ENCODE peak calls at places on chromosomes 4 and X, in five cellular contexts. One of them, this sample, is unnamed.

GRCh38 chrX:77451041-77451440 is 3.9 kb downstream of the FGF16 start:
- DNase-seq in thoracic aorta: no peak
- DNase-seq in heart right ventricle: no peak
- DNase-seq in tibial nerve: no peak
- DNase-seq in mammary epithelial cell: peak
- DNase-seq in this sample: no peak

GRCh38 chr4:186687263-186687662 is 36.4 kb downstream of the FAT1 start:
- DNase-seq in thoracic aorta: no peak
- DNase-seq in heart right ventricle: no peak
- DNase-seq in tibial nerve: no peak
- DNase-seq in mammary epithelial cell: no peak
- DNase-seq in this sample: no peak

GRCh38 chr4:138796761-138797160 is 218.8 kb upstream of the NOCT start:
- DNase-seq in thoracic aorta: no peak
- DNase-seq in heart right ventricle: no peak
- DNase-seq in tibial nerve: no peak
- DNase-seq in mammary epithelial cell: no peak
- DNase-seq in this sample: no peak

GRCh38 chrX:65601530-65602281 is 65.7 kb upstream of the MSN start:
- DNase-seq in thoracic aorta: peak
- DNase-seq in heart right ventricle: peak
- DNase-seq in tibial nerve: peak
- DNase-seq in mammary epithelial cell: peak
- DNase-seq in this sample: peak

GRCh38 chr4:138759508-138759907 is 256.1 kb upstream of the NOCT start:
- DNase-seq in thoracic aorta: no peak
- DNase-seq in heart right ventricle: no peak
- DNase-seq in tibial nerve: no peak
- DNase-seq in mammary epithelial cell: no peak
- DNase-seq in this sample: no peak

GRCh38 chr4:8350326-8350725 is 80.8 kb downstream of the HTRA3 start:
- DNase-seq in thoracic aorta: no peak
- DNase-seq in heart right ventricle: no peak
- DNase-seq in tibial nerve: no peak
- DNase-seq in mammary epithelial cell: no peak
- DNase-seq in this sample: no peak

GRCh38 chrX:120251471-120252011 is 929 bp downstream of the ZBTB33 start:
- DNase-seq in thoracic aorta: no peak
- DNase-seq in heart right ventricle: peak
- DNase-seq in tibial nerve: no peak
- DNase-seq in mammary epithelial cell: peak
- DNase-seq in this sample: peak

GRCh38 chr4:10013722-10014121 is 7.6 kb downstream of the SLC2A9 start:
- DNase-seq in thoracic aorta: no peak
- DNase-seq in heart right ventricle: peak
- DNase-seq in tibial nerve: no peak
- DNase-seq in mammary epithelial cell: peak
- DNase-seq in this sample: peak

GRCh38 chr4:186770446-186771175 is 47.0 kb upstream of the FAT1 start:
- DNase-seq in thoracic aorta: no peak
- DNase-seq in heart right ventricle: no peak
- DNase-seq in tibial nerve: no peak
- DNase-seq in mammary epithelial cell: peak
- DNase-seq in this sample: no peak

GRCh38 chr4:110639207-110640092 is 16.6 kb upstream of the PITX2 start:
- DNase-seq in thoracic aorta: no peak
- DNase-seq in heart right ventricle: no peak
- DNase-seq in tibial nerve: no peak
- DNase-seq in mammary epithelial cell: no peak
- DNase-seq in this sample: no peak

GRCh38 chr4:180225977-180226376 is 2017.2 kb upstream of the TENM3 start:
- DNase-seq in thoracic aorta: no peak
- DNase-seq in heart right ventricle: no peak
- DNase-seq in tibial nerve: no peak
- DNase-seq in mammary epithelial cell: no peak
- DNase-seq in this sample: no peak

GRCh38 chr4:24003476-24003875 is 113.6 kb upstream of the PPARGC1A start:
- DNase-seq in thoracic aorta: no peak
- DNase-seq in heart right ventricle: no peak
- DNase-seq in tibial nerve: no peak
- DNase-seq in mammary epithelial cell: no peak
- DNase-seq in this sample: no peak

GRCh38 chr4:54998991-54999390 is 126.4 kb downstream of the KDR start:
- DNase-seq in thoracic aorta: no peak
- DNase-seq in heart right ventricle: no peak
- DNase-seq in tibial nerve: no peak
- DNase-seq in mammary epithelial cell: no peak
- DNase-seq in this sample: no peak

GRCh38 chr4:10074767-10075105 is 41.9 kb downstream of the WDR1 start:
- DNase-seq in thoracic aorta: no peak
- DNase-seq in heart right ventricle: no peak
- DNase-seq in tibial nerve: no peak
- DNase-seq in mammary epithelial cell: peak
- DNase-seq in this sample: peak

GRCh38 chr4:26192921-26193894 is 127.6 kb upstream of the RBPJ start:
- DNase-seq in thoracic aorta: no peak
- DNase-seq in heart right ventricle: no peak
- DNase-seq in tibial nerve: no peak
- DNase-seq in mammary epithelial cell: no peak
- DNase-seq in this sample: peak
- TF ChIP-seq CTCF in thoracic aorta: no peak
- TF ChIP-seq CTCF in heart right ventricle: no peak
- TF ChIP-seq CTCF in tibial nerve: no peak
- TF ChIP-seq CTCF in mammary epithelial cell: no peak
- TF ChIP-seq CTCF in this sample: no peak

DNA sequence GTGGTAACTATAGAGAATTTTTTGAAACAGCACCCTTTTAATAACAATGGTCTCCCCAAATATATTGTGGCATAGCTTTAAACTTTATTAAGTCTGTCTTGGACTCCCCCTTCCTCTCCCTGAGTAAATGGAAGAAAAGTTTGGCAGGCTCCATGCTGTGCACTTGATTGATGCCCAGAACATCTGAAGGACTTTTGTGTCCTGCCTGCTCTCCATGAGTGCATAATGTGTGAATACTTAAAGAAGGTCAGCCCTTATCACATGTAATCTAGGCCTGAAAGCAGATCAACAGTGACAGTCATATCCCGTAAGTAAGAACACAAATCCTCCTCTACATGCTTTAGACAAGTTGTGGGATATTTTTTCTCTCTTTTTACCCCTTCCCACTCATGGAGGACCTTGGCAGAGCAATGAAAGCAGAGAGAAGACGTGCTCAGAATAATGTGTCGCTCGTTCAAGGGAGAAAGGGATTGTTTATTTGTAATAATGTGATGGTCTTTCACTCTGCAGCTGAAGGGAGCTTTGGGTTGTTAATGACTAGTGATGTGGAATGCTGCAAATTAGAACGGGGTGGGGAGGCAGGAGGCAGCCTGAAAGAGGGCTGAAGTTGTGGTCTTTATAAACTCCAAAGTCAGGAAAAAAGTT is 286.6 kb downstream of the BMPR1B start:
- DNase-seq in thoracic aorta: no peak
- DNase-seq in heart right ventricle: no peak
- DNase-seq in tibial nerve: no peak
- DNase-seq in mammary epithelial cell: no peak
- DNase-seq in this sample: no peak
- TF ChIP-seq CTCF in thoracic aorta: no peak
- TF ChIP-seq CTCF in heart right ventricle: no peak
- TF ChIP-seq CTCF in tibial nerve: no peak
- TF ChIP-seq CTCF in mammary epithelial cell: no peak
- TF ChIP-seq CTCF in this sample: no peak

GRCh38 chr4:43496602-43497001 is 604.1 kb downstream of the GRXCR1 start:
- DNase-seq in thoracic aorta: no peak
- DNase-seq in heart right ventricle: no peak
- DNase-seq in tibial nerve: no peak
- DNase-seq in mammary epithelial cell: no peak
- DNase-seq in this sample: no peak
- TF ChIP-seq CTCF in thoracic aorta: no peak
- TF ChIP-seq CTCF in heart right ventricle: no peak
- TF ChIP-seq CTCF in tibial nerve: no peak
- TF ChIP-seq CTCF in mammary epithelial cell: no peak
- TF ChIP-seq CTCF in this sample: no peak

GRCh38 chr4:115361781-115362180 is 248.4 kb upstream of the NDST4 start:
- DNase-seq in thoracic aorta: no peak
- DNase-seq in heart right ventricle: no peak
- DNase-seq in tibial nerve: no peak
- DNase-seq in mammary epithelial cell: peak
- DNase-seq in this sample: no peak
- TF ChIP-seq CTCF in thoracic aorta: no peak
- TF ChIP-seq CTCF in heart right ventricle: no peak
- TF ChIP-seq CTCF in tibial nerve: no peak
- TF ChIP-seq CTCF in mammary epithelial cell: no peak
- TF ChIP-seq CTCF in this sample: no peak

DNA sequence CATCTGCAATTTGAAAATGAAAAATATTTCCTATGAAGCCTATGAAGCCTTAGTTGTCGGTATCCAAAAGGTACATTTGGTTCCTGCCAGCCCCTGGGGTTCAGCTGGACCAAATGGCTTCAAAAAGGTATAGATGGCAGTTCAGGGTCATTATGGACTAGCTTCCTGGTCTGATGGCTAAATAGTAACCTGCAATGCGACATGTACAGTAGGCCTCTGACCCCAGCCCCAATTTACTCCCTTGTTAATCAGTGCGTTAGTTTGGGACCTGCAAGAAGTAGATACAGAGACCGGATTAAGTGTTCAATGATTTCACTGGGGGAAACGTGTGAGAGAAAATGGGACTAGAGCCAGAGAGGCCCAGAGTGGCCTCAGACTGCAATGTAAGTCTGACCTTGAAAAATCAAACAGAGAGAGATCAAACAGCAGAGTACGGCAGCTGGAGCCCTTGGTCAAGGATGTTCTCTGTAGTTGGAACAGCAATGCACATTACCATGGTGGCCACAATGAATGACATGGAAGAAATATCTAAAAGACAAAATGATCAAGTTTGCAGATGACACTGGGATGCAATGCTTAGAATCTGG is 115.0 kb upstream of the MBNL3 start:
- DNase-seq in thoracic aorta: no peak
- DNase-seq in heart right ventricle: no peak
- DNase-seq in tibial nerve: no peak
- DNase-seq in mammary epithelial cell: no peak
- DNase-seq in this sample: no peak
- TF ChIP-seq CTCF in thoracic aorta: no peak
- TF ChIP-seq CTCF in heart right ventricle: no peak
- TF ChIP-seq CTCF in tibial nerve: no peak
- TF ChIP-seq CTCF in mammary epithelial cell: no peak
- TF ChIP-seq CTCF in this sample: no peak

This sample was measured in activated CD8-positive, alpha-beta T cell treated with anti-CD3 and anti-CD28 coated beads for 36 hours.